ENCODE peak calls at places on chromosomes 11 and 22, in eight cellular contexts. S, A, N, J, G, X, Z and E are unnamed samples.
A peak's percentile ranks its signal among the peaks of the same experiment; 100 is the strongest.

GRCh38 chr11:36238881-36239280 is 50.3 kb downstream of the COMMD9 start:
- DNase-seq in S (no peak), A (no peak), N (no peak), J (no peak), G (peak; percentile 62), X (no peak), Z (no peak), E (no peak)

GRCh38 chr11:83645561-83645960 is 359.4 kb upstream of the CCDC90B start:
- DNase-seq in S (no peak), A (no peak), N (no peak), J (no peak), G (no peak), X (no peak), Z (no peak), E (no peak)

GRCh38 chr11:12132790-12133145 is 22.4 kb downstream of the MICAL2 start:
- DNase-seq in S (no peak), A (no peak), N (no peak), J (no peak), G (no peak), X (no peak), Z (no peak), E (no peak)

GRCh38 chr11:2561283-2562180 is 116.7 kb downstream of the KCNQ1 start:
- DNase-seq in S (no peak), A (no peak), N (no peak), J (no peak), G (no peak), X (no peak), Z (peak; percentile 6), E (no peak)

GRCh38 chr11:131073167-131073566 is 156.9 kb upstream of the SNX19 start:
- DNase-seq in S (no peak), A (no peak), N (no peak), J (no peak), G (peak; percentile 45), X (no peak), Z (no peak), E (no peak)

GRCh38 chr11:117819096-117820040 is 5.2 kb downstream of the FXYD2 start:
- DNase-seq in S (peak; percentile 64), A (peak; percentile 29), N (peak; percentile 54), J (no peak), G (peak; percentile 71), X (no peak), Z (peak; percentile 76), E (peak; percentile 28)

GRCh38 chr22:32531955-32532818 is 57.6 kb downstream of the FBXO7 start:
- DNase-seq in S (no peak), A (no peak), N (peak; percentile 95), J (no peak), G (peak; percentile 95), X (no peak), Z (peak; percentile 51), E (no peak)

GRCh38 chr22:37556750-37557149 is 3.5 kb upstream of the CDC42EP1 start:
- DNase-seq in S (no peak), A (no peak), N (peak; percentile 46), J (no peak), G (no peak), X (no peak), Z (no peak), E (no peak)

GRCh38 chr22:35154937-35155387 is 89.0 kb downstream of the ISX start:
- DNase-seq in S (no peak), A (peak; percentile 51), N (peak; percentile 36), J (no peak), G (peak; percentile 44), X (no peak), Z (peak; percentile 53), E (peak; percentile 2)